ENCODE peak calls at places on chromosomes 7 and 10, in seven cellular contexts. One of them, this sample, is unnamed.

GRCh38 chr10:62585211-62585758 is 211.1 kb downstream of the ZNF365 start:
- DNase-seq in colonic mucosa: peak; percentile 22
- DNase-seq in transverse colon: no peak
- DNase-seq in CD4-positive, alpha-beta T cell: no peak
- DNase-seq in left ventricle myocardium inferior: peak; percentile 22
- DNase-seq in sigmoid colon: no peak
- DNase-seq in lower lobe of right lung: no peak
- DNase-seq in this sample: no peak

GRCh38 chr10:77328272-77328816 is 309.3 kb downstream of the KCNMA1 start:
- DNase-seq in colonic mucosa: peak; percentile 18
- DNase-seq in transverse colon: no peak
- DNase-seq in CD4-positive, alpha-beta T cell: no peak
- DNase-seq in left ventricle myocardium inferior: no peak
- DNase-seq in sigmoid colon: no peak
- DNase-seq in lower lobe of right lung: no peak
- DNase-seq in this sample: no peak

GRCh38 chr10:52747680-52748079 is 24.9 kb downstream of the MBL2 start:
- DNase-seq in colonic mucosa: no peak
- DNase-seq in transverse colon: no peak
- DNase-seq in CD4-positive, alpha-beta T cell: no peak
- DNase-seq in left ventricle myocardium inferior: no peak
- DNase-seq in sigmoid colon: no peak
- DNase-seq in lower lobe of right lung: no peak
- DNase-seq in this sample: no peak

GRCh38 chr10:131158695-131159094 is 152.8 kb downstream of the TCERG1L start:
- DNase-seq in colonic mucosa: no peak
- DNase-seq in transverse colon: no peak
- DNase-seq in CD4-positive, alpha-beta T cell: no peak
- DNase-seq in left ventricle myocardium inferior: no peak
- DNase-seq in sigmoid colon: no peak
- DNase-seq in lower lobe of right lung: no peak
- DNase-seq in this sample: no peak

GRCh38 chr7:95723583-95724180 is 48.7 kb upstream of the DYNC1I1 start:
- DNase-seq in colonic mucosa: no peak
- DNase-seq in transverse colon: no peak
- DNase-seq in CD4-positive, alpha-beta T cell: no peak
- DNase-seq in left ventricle myocardium inferior: no peak
- DNase-seq in sigmoid colon: no peak
- DNase-seq in lower lobe of right lung: no peak
- DNase-seq in this sample: no peak

GRCh38 chr7:157851501-157852067 is 514.8 kb downstream of the DNAJB6 start:
- DNase-seq in colonic mucosa: peak; percentile 64
- DNase-seq in transverse colon: peak; percentile 49
- DNase-seq in CD4-positive, alpha-beta T cell: peak; percentile 64
- DNase-seq in left ventricle myocardium inferior: peak; percentile 67
- DNase-seq in sigmoid colon: peak; percentile 76
- DNase-seq in lower lobe of right lung: peak; percentile 89
- DNase-seq in this sample: peak; percentile 74

GRCh38 chr7:101094791-101095375 is 9.6 kb downstream of the TRIM56 start:
- DNase-seq in colonic mucosa: peak; percentile 66
- DNase-seq in transverse colon: peak; percentile 62
- DNase-seq in CD4-positive, alpha-beta T cell: no peak
- DNase-seq in left ventricle myocardium inferior: no peak
- DNase-seq in sigmoid colon: peak; percentile 66
- DNase-seq in lower lobe of right lung: peak; percentile 55
- DNase-seq in this sample: no peak

GRCh38 chr7:28955723-28956607 is 2.2 kb downstream of the TRIL start:
- DNase-seq in colonic mucosa: peak; percentile 90
- DNase-seq in transverse colon: peak; percentile 88
- DNase-seq in CD4-positive, alpha-beta T cell: no peak
- DNase-seq in left ventricle myocardium inferior: peak; percentile 81
- DNase-seq in sigmoid colon: peak; percentile 89
- DNase-seq in lower lobe of right lung: peak; percentile 90
- DNase-seq in this sample: peak; percentile 58

GRCh38 chr10:67046507-67046906 is 120.7 kb downstream of the LRRTM3 start:
- DNase-seq in colonic mucosa: no peak
- DNase-seq in transverse colon: no peak
- DNase-seq in CD4-positive, alpha-beta T cell: no peak
- DNase-seq in left ventricle myocardium inferior: no peak
- DNase-seq in sigmoid colon: no peak
- DNase-seq in lower lobe of right lung: no peak
- DNase-seq in this sample: no peak

GRCh38 chr7:67791918-67792317 is 795.3 kb downstream of the TYW1 start:
- DNase-seq in colonic mucosa: no peak
- DNase-seq in transverse colon: no peak
- DNase-seq in CD4-positive, alpha-beta T cell: no peak
- DNase-seq in left ventricle myocardium inferior: no peak
- DNase-seq in sigmoid colon: no peak
- DNase-seq in lower lobe of right lung: no peak
- DNase-seq in this sample: no peak

GRCh38 chr7:120190566-120190965 is 82.4 kb upstream of the KCND2 start:
- DNase-seq in colonic mucosa: no peak
- DNase-seq in transverse colon: no peak
- DNase-seq in CD4-positive, alpha-beta T cell: no peak
- DNase-seq in left ventricle myocardium inferior: no peak
- DNase-seq in sigmoid colon: no peak
- DNase-seq in lower lobe of right lung: no peak
- DNase-seq in this sample: no peak

GRCh38 chr10:122882798-122883197 is 3.4 kb upstream of the FAM24B start:
- DNase-seq in colonic mucosa: no peak
- DNase-seq in transverse colon: no peak
- DNase-seq in CD4-positive, alpha-beta T cell: no peak
- DNase-seq in left ventricle myocardium inferior: no peak
- DNase-seq in sigmoid colon: no peak
- DNase-seq in lower lobe of right lung: no peak
- DNase-seq in this sample: no peak

GRCh38 chr7:43792471-43792870 is 34.0 kb downstream of the BLVRA start:
- DNase-seq in colonic mucosa: no peak
- DNase-seq in transverse colon: no peak
- DNase-seq in CD4-positive, alpha-beta T cell: no peak
- DNase-seq in left ventricle myocardium inferior: no peak
- DNase-seq in sigmoid colon: no peak
- DNase-seq in lower lobe of right lung: no peak
- DNase-seq in this sample: peak; percentile 5
- H3K27ac ChIP-seq in colonic mucosa: no peak overlapping the region
- H3K27ac ChIP-seq in transverse colon: no peak overlapping the region
- H3K27ac ChIP-seq in CD4-positive, alpha-beta T cell: no peak overlapping the region
- H3K27ac ChIP-seq in left ventricle myocardium inferior: no peak overlapping the region
- H3K27ac ChIP-seq in sigmoid colon: peak overlapping the region; percentile 60
- H3K27ac ChIP-seq in lower lobe of right lung: no peak overlapping the region
- H3K27ac ChIP-seq in this sample: no peak overlapping the region

GRCh38 chr7:130732980-130733865 is 784 bp downstream of the KLF14 start:
- DNase-seq in colonic mucosa: peak; percentile 43
- DNase-seq in transverse colon: peak; percentile 41
- DNase-seq in CD4-positive, alpha-beta T cell: no peak
- DNase-seq in left ventricle myocardium inferior: peak; percentile 14
- DNase-seq in sigmoid colon: no peak
- DNase-seq in lower lobe of right lung: peak; percentile 50
- DNase-seq in this sample: no peak
- H3K27ac ChIP-seq in colonic mucosa: no peak overlapping the region
- H3K27ac ChIP-seq in transverse colon: peak overlapping the region; percentile 46
- H3K27ac ChIP-seq in CD4-positive, alpha-beta T cell: no peak overlapping the region
- H3K27ac ChIP-seq in left ventricle myocardium inferior: peak overlapping the region; percentile 35
- H3K27ac ChIP-seq in sigmoid colon: peak overlapping the region; percentile 58
- H3K27ac ChIP-seq in lower lobe of right lung: no peak overlapping the region
- H3K27ac ChIP-seq in this sample: no peak overlapping the region

DNA sequence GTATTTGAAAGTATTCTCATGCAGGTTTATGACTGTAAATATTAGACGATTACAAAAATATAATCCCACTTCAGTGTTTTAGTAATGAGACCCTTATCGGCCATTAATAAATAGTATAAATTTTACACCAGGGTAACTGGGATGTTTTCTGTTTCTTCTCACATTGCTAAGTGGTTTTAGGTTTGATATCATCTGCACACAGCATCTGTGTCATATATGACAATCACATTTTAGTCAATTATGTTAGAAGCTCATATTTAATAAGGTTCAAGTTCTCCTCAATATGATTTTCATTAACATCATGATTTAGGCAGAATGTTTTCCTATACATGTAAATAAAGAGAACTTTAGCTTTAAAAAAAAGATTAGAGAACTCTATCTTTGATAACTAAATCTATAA is 66.8 kb downstream of the ATAD1 start:
- DNase-seq in colonic mucosa: no peak
- DNase-seq in transverse colon: no peak
- DNase-seq in CD4-positive, alpha-beta T cell: no peak
- DNase-seq in left ventricle myocardium inferior: no peak
- DNase-seq in sigmoid colon: no peak
- DNase-seq in lower lobe of right lung: no peak
- DNase-seq in this sample: no peak
- H3K27ac ChIP-seq in colonic mucosa: no peak overlapping the region
- H3K27ac ChIP-seq in transverse colon: no peak overlapping the region
- H3K27ac ChIP-seq in CD4-positive, alpha-beta T cell: no peak overlapping the region
- H3K27ac ChIP-seq in left ventricle myocardium inferior: no peak overlapping the region
- H3K27ac ChIP-seq in sigmoid colon: no peak overlapping the region
- H3K27ac ChIP-seq in lower lobe of right lung: no peak overlapping the region
- H3K27ac ChIP-seq in this sample: no peak overlapping the region

GRCh38 chr10:110504111-110504735 is 6.5 kb downstream of the DUSP5 start:
- DNase-seq in colonic mucosa: peak; percentile 45
- DNase-seq in transverse colon: peak; percentile 55
- DNase-seq in CD4-positive, alpha-beta T cell: peak; percentile 35
- DNase-seq in left ventricle myocardium inferior: no peak
- DNase-seq in sigmoid colon: peak; percentile 75
- DNase-seq in lower lobe of right lung: peak; percentile 54
- DNase-seq in this sample: peak; percentile 70
- H3K27ac ChIP-seq in colonic mucosa: peak overlapping the region; percentile 55
- H3K27ac ChIP-seq in transverse colon: peak overlapping the region; percentile 91
- H3K27ac ChIP-seq in CD4-positive, alpha-beta T cell: peak overlapping the region; percentile 26
- H3K27ac ChIP-seq in left ventricle myocardium inferior: peak overlapping the region; percentile 97
- H3K27ac ChIP-seq in sigmoid colon: peak overlapping the region; percentile 97
- H3K27ac ChIP-seq in lower lobe of right lung: peak overlapping the region; percentile 78
- H3K27ac ChIP-seq in this sample: no peak overlapping the region